ENCODE peak calls at places on chromosomes 11 and 22, in four cellular contexts. Y is fibroblast of lung, W is neural progenitor cell, R is kidney. T is an unnamed sample.

GRCh38 chr22:46780453-46780852 is 18.0 kb downstream of the TBC1D22A start:
- DNase-seq in Y (no peak), W (no peak), R (no peak), T (no peak)

GRCh38 chr11:107659310-107659709 is 52.5 kb downstream of the SLN start:
- DNase-seq in Y (no peak), W (no peak), R (no peak), T (no peak)

GRCh38 chr11:133639408-133639807 is 107.1 kb upstream of the OPCML start:
- DNase-seq in Y (no peak), W (no peak), R (no peak), T (no peak)

GRCh38 chr22:20794132-20794990 is 20.4 kb downstream of the SERPIND1 start:
- DNase-seq in Y (no peak), W (no peak), R (no peak), T (no peak)

GRCh38 chr11:131495417-131495816 is 125.0 kb downstream of the NTM start:
- DNase-seq in Y (no peak), W (no peak), R (no peak), T (no peak)

GRCh38 chr11:122101625-122102291 is 14.3 kb downstream of the BLID start:
- DNase-seq in Y (peak; percentile 91), W (peak; percentile 86), R (peak; percentile 72), T (no peak)

GRCh38 chr11:77101043-77101537 is 1.6 kb upstream of the OMP start:
- DNase-seq in Y (no peak), W (peak; percentile 40), R (no peak), T (peak; percentile 80)

GRCh38 chr11:113994077-113994954 is 19.4 kb downstream of the HTR3A start:
- DNase-seq in Y (peak; percentile 17), W (peak; percentile 76), R (no peak), T (peak; percentile 57)

GRCh38 chr11:116217006-116217405 is 555.8 kb downstream of the BUD13 start:
- DNase-seq in Y (peak; percentile 31), W (no peak), R (no peak), T (peak; percentile 58)

GRCh38 chr11:46655631-46656030 is 38.3 kb downstream of the ATG13 start:
- DNase-seq in Y (no peak), W (no peak), R (no peak), T (no peak)
- H3K36me3 ChIP-seq in Y (peaks cover 9% of the 10 kb centered on the region), W (peaks cover 10% of the 10 kb centered on the region), R (peaks cover 38% of the 10 kb centered on the region), T (peaks cover 10% of the 10 kb centered on the region)

DNA sequence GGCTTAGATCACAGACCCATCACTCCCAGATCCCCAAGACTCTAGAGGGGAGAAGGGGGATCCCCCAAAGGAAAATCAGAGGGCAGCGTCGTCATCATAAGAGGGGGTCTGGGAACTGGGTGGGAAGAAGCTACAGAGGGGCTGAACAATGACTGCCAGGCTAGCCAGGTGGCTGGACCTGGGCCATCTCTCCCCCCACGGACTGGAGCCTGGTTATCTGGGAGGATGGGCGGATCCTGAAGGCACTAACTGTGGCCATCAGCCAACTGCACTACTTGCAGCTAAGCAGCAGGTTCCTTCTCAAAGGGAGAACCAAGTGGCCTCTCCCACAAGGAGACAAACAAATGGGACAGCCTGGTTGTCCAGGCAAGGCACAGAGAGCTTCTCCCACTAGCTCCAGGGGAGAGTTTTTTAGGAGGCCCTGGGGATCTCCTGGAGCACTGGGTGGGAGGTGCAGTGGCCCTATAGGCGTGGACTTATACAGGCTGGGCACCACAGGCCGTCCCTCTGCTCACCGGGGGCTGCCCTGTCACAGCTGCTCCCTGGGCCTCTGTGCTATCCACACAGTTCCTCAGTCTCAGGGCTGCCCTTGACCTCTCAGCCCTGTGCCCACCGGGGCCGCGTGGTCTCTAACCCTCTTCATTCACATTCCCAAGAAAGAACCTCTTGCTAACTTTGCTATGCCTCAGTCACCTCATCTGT is 15.4 kb downstream of the P2RY6 start:
- DNase-seq in Y (no peak), W (no peak), R (peak; percentile 74), T (no peak)
- H3K9ac ChIP-seq in Y (no peak overlapping the region), W (no peak overlapping the region), R (no peak overlapping the region), T (no peak overlapping the region)

DNA sequence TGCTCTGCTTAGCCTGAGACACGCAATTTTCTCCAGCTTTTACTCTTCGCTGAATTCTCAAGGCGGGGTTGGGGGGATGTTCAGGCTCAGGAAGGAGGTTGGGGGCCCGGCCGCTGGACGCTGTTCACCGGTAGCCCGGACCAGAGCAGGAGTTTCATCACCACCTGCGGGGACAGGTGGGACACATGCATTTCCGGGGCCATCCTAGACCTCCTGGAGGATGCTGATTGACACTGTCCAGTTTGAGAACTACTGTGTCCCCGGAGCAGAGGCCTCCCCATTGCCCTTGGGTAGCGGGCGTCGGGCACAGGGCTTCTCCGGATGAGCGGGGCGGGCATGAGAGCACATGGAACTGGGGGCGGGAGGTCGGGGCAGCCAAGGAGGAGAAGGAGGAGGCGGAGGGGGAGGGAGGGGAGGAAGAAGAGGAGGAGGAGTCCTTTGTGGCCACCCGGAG is 144.0 kb upstream of the GRK3 start:
- DNase-seq in Y (no peak), W (no peak), R (peak; percentile 64), T (no peak)
- H3K4me3 ChIP-seq in Y (no peak overlapping the region), W (peak overlapping the region; percentile 74), R (no peak overlapping the region), T (no peak overlapping the region)

GRCh38 chr11:72002841-72003775 is 4.4 kb downstream of the IL18BP start:
- DNase-seq in Y (no peak), W (no peak), R (no peak), T (no peak)
- H3K36me3 ChIP-seq in Y (peaks cover 51% of the 10 kb centered on the region), W (no peaks in the 10 kb centered on the region), R (peaks cover 53% of the 10 kb centered on the region), T (peaks cover 9% of the 10 kb centered on the region)

GRCh38 chr11:58060535-58060934 is 29.8 kb downstream of the OR6Q1 start:
- DNase-seq in Y (no peak), W (no peak), R (no peak), T (no peak)
- H3K9ac ChIP-seq in Y (no peak overlapping the region), W (no peak overlapping the region), R (no peak overlapping the region), T (no peak overlapping the region)

DNA sequence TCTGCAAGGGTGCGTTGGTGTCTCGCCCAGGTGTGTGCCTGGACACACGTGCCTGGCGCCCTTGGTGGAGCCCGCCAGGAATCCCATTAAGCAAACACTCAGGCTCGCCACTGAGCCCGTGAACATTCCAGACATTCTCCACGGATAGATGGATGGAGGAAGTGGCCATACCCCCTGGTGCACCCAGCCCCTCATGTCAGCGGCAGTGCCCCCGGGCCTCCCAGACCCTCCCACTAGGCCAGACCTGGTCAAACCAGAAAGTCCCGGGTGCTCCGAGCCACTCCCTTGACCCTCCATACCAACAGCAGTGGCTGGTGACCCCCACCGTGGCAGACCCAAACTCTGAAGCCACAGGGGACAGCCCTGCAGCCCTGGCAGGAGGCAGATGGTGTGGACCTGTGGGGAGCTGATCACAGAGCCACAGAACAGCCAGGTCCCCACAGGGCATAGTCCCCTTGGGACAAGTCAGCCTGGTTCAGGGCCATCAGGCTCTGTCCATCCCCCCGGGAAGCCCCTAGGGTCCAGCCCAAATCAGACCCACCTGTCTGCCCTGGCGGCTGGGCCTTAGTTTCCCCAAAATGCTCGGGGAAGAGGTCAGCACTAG is 1.9 kb downstream of the EPS8L2 start:
- DNase-seq in Y (no peak), W (peak; percentile 35), R (peak; percentile 93), T (no peak)
- H3K4me3 ChIP-seq in Y (no peak overlapping the region), W (no peak overlapping the region), R (no peak overlapping the region), T (no peak overlapping the region)